ENCODE peak calls at places on chromosomes 5 and 9, in four cellular contexts. One of them, this sample, is unnamed.
A peak's percentile ranks its signal among the peaks of the same experiment; 100 is the strongest.

GRCh38 chr5:126464959-126465358 is 41.8 kb downstream of the GRAMD2B start:
- DNase-seq in LHCN-M2: no peak
- DNase-seq in stimulated activated CD8-positive, alpha-beta memory T cell treated with anti-CD3 and anti-CD28 coated beads, Interleukin-4, amount 100 ng/mL, for 24 hours: no peak
- DNase-seq in sciatic nerve: no peak
- DNase-seq in this sample: no peak

GRCh38 chr5:149429839-149430721 is 51.0 kb upstream of the IL17B start:
- DNase-seq in stimulated activated CD8-positive, alpha-beta memory T cell treated with anti-CD3 and anti-CD28 coated beads, Interleukin-4, amount 100 ng/mL, for 24 hours: no peak
- DNase-seq in sciatic nerve: no peak
- DNase-seq in LHCN-M2: no peak
- DNase-seq in this sample: no peak

GRCh38 chr9:101458955-101459631 is 23.5 kb upstream of the ALDOB start:
- DNase-seq in sciatic nerve: no peak
- DNase-seq in stimulated activated CD8-positive, alpha-beta memory T cell treated with anti-CD3 and anti-CD28 coated beads, Interleukin-4, amount 100 ng/mL, for 24 hours: no peak
- DNase-seq in LHCN-M2: peak; percentile 81
- DNase-seq in this sample: peak; percentile 78

GRCh38 chr9:127182901-127183746 is 60.7 kb upstream of the ANGPTL2 start:
- DNase-seq in LHCN-M2: no peak
- DNase-seq in sciatic nerve: peak; percentile 57
- DNase-seq in stimulated activated CD8-positive, alpha-beta memory T cell treated with anti-CD3 and anti-CD28 coated beads, Interleukin-4, amount 100 ng/mL, for 24 hours: no peak
- DNase-seq in this sample: no peak

GRCh38 chr5:147751-148150 is 43.5 kb upstream of the LRRC14B start:
- DNase-seq in sciatic nerve: no peak
- DNase-seq in LHCN-M2: no peak
- DNase-seq in stimulated activated CD8-positive, alpha-beta memory T cell treated with anti-CD3 and anti-CD28 coated beads, Interleukin-4, amount 100 ng/mL, for 24 hours: no peak
- DNase-seq in this sample: no peak

GRCh38 chr9:22278426-22278825 is 168.2 kb upstream of the DMRTA1 start:
- DNase-seq in sciatic nerve: no peak
- DNase-seq in stimulated activated CD8-positive, alpha-beta memory T cell treated with anti-CD3 and anti-CD28 coated beads, Interleukin-4, amount 100 ng/mL, for 24 hours: no peak
- DNase-seq in LHCN-M2: no peak
- DNase-seq in this sample: peak; percentile 5

GRCh38 chr5:116361171-116361967 is 213.3 kb downstream of the SEMA6A start:
- DNase-seq in LHCN-M2: no peak
- DNase-seq in stimulated activated CD8-positive, alpha-beta memory T cell treated with anti-CD3 and anti-CD28 coated beads, Interleukin-4, amount 100 ng/mL, for 24 hours: no peak
- DNase-seq in sciatic nerve: peak; percentile 61
- DNase-seq in this sample: peak; percentile 61

GRCh38 chr9:127862075-127863011 is 7.9 kb upstream of the ENG start:
- DNase-seq in sciatic nerve: peak; percentile 88
- DNase-seq in stimulated activated CD8-positive, alpha-beta memory T cell treated with anti-CD3 and anti-CD28 coated beads, Interleukin-4, amount 100 ng/mL, for 24 hours: peak; percentile 24
- DNase-seq in LHCN-M2: no peak
- DNase-seq in this sample: no peak

GRCh38 chr9:131402073-131402472 is 8.2 kb downstream of the PRRC2B start:
- DNase-seq in LHCN-M2: peak; percentile 86
- DNase-seq in sciatic nerve: no peak
- DNase-seq in stimulated activated CD8-positive, alpha-beta memory T cell treated with anti-CD3 and anti-CD28 coated beads, Interleukin-4, amount 100 ng/mL, for 24 hours: no peak
- DNase-seq in this sample: peak; percentile 46

GRCh38 chr9:114096041-114096511 is 3.0 kb downstream of the KIF12 start:
- DNase-seq in sciatic nerve: no peak
- DNase-seq in LHCN-M2: no peak
- DNase-seq in stimulated activated CD8-positive, alpha-beta memory T cell treated with anti-CD3 and anti-CD28 coated beads, Interleukin-4, amount 100 ng/mL, for 24 hours: no peak
- DNase-seq in this sample: no peak

GRCh38 chr5:34655354-34655991 is 655 bp upstream of the RAI14 start:
- DNase-seq in LHCN-M2: peak; percentile 60
- DNase-seq in sciatic nerve: peak; percentile 74
- DNase-seq in stimulated activated CD8-positive, alpha-beta memory T cell treated with anti-CD3 and anti-CD28 coated beads, Interleukin-4, amount 100 ng/mL, for 24 hours: no peak
- DNase-seq in this sample: peak; percentile 88

GRCh38 chr5:133730866-133731265 is 118.5 kb upstream of the FSTL4 start:
- DNase-seq in stimulated activated CD8-positive, alpha-beta memory T cell treated with anti-CD3 and anti-CD28 coated beads, Interleukin-4, amount 100 ng/mL, for 24 hours: no peak
- DNase-seq in sciatic nerve: no peak
- DNase-seq in LHCN-M2: no peak
- DNase-seq in this sample: no peak

GRCh38 chr9:131407717-131408195 is 13.9 kb downstream of the PRRC2B start:
- DNase-seq in sciatic nerve: no peak
- DNase-seq in LHCN-M2: no peak
- DNase-seq in stimulated activated CD8-positive, alpha-beta memory T cell treated with anti-CD3 and anti-CD28 coated beads, Interleukin-4, amount 100 ng/mL, for 24 hours: no peak
- DNase-seq in this sample: peak; percentile 70

GRCh38 chr9:134166374-134166773 is 2.0 kb upstream of the RNU6ATAC start:
- DNase-seq in sciatic nerve: no peak
- DNase-seq in stimulated activated CD8-positive, alpha-beta memory T cell treated with anti-CD3 and anti-CD28 coated beads, Interleukin-4, amount 100 ng/mL, for 24 hours: no peak
- DNase-seq in LHCN-M2: no peak
- DNase-seq in this sample: no peak

GRCh38 chr9:125462766-125463384 is 201.2 kb downstream of the GAPVD1 start:
- DNase-seq in LHCN-M2: peak; percentile 40
- DNase-seq in sciatic nerve: no peak
- DNase-seq in stimulated activated CD8-positive, alpha-beta memory T cell treated with anti-CD3 and anti-CD28 coated beads, Interleukin-4, amount 100 ng/mL, for 24 hours: no peak
- DNase-seq in this sample: no peak

GRCh38 chr5:42168091-42168670 is 243.1 kb downstream of the FBXO4 start:
- DNase-seq in sciatic nerve: no peak
- DNase-seq in LHCN-M2: no peak
- DNase-seq in stimulated activated CD8-positive, alpha-beta memory T cell treated with anti-CD3 and anti-CD28 coated beads, Interleukin-4, amount 100 ng/mL, for 24 hours: no peak
- DNase-seq in this sample: no peak

GRCh38 chr5:96453394-96453793 is 20.3 kb upstream of the PCSK1 start:
- DNase-seq in sciatic nerve: no peak
- DNase-seq in stimulated activated CD8-positive, alpha-beta memory T cell treated with anti-CD3 and anti-CD28 coated beads, Interleukin-4, amount 100 ng/mL, for 24 hours: no peak
- DNase-seq in LHCN-M2: no peak
- DNase-seq in this sample: no peak

GRCh38 chr9:134863306-134863902 is 17.2 kb upstream of the FCN2 start:
- DNase-seq in sciatic nerve: peak; percentile 46
- DNase-seq in LHCN-M2: no peak
- DNase-seq in stimulated activated CD8-positive, alpha-beta memory T cell treated with anti-CD3 and anti-CD28 coated beads, Interleukin-4, amount 100 ng/mL, for 24 hours: no peak
- DNase-seq in this sample: no peak

GRCh38 chr5:4204616-4205151 is 609.1 kb downstream of the IRX1 start:
- DNase-seq in stimulated activated CD8-positive, alpha-beta memory T cell treated with anti-CD3 and anti-CD28 coated beads, Interleukin-4, amount 100 ng/mL, for 24 hours: no peak
- DNase-seq in LHCN-M2: no peak
- DNase-seq in sciatic nerve: no peak
- DNase-seq in this sample: no peak

GRCh38 chr9:89421595-89421994 is 76.3 kb downstream of the SEMA4D start:
- DNase-seq in stimulated activated CD8-positive, alpha-beta memory T cell treated with anti-CD3 and anti-CD28 coated beads, Interleukin-4, amount 100 ng/mL, for 24 hours: no peak
- DNase-seq in LHCN-M2: no peak
- DNase-seq in sciatic nerve: no peak
- DNase-seq in this sample: peak; percentile 40

GRCh38 chr5:16480821-16481538 is 15.4 kb upstream of the ZNF622 start:
- DNase-seq in LHCN-M2: peak; percentile 52
- DNase-seq in sciatic nerve: no peak
- DNase-seq in stimulated activated CD8-positive, alpha-beta memory T cell treated with anti-CD3 and anti-CD28 coated beads, Interleukin-4, amount 100 ng/mL, for 24 hours: no peak
- DNase-seq in this sample: no peak

GRCh38 chr5:139942243-139942642 is 100.9 kb downstream of the NRG2 start:
- DNase-seq in stimulated activated CD8-positive, alpha-beta memory T cell treated with anti-CD3 and anti-CD28 coated beads, Interleukin-4, amount 100 ng/mL, for 24 hours: no peak
- DNase-seq in sciatic nerve: no peak
- DNase-seq in LHCN-M2: no peak
- DNase-seq in this sample: no peak

GRCh38 chr5:157290156-157290980 is 24.4 kb downstream of the CYFIP2 start:
- DNase-seq in LHCN-M2: peak; percentile 64
- DNase-seq in stimulated activated CD8-positive, alpha-beta memory T cell treated with anti-CD3 and anti-CD28 coated beads, Interleukin-4, amount 100 ng/mL, for 24 hours: no peak
- DNase-seq in sciatic nerve: no peak
- DNase-seq in this sample: peak; percentile 71

GRCh38 chr5:174045470-174046025 is at the start of gene NSG2:
- DNase-seq in sciatic nerve: peak; percentile 71
- DNase-seq in stimulated activated CD8-positive, alpha-beta memory T cell treated with anti-CD3 and anti-CD28 coated beads, Interleukin-4, amount 100 ng/mL, for 24 hours: peak; percentile 0
- DNase-seq in LHCN-M2: peak; percentile 70
- DNase-seq in this sample: peak; percentile 98

GRCh38 chr5:78537406-78537805 is 111.2 kb downstream of the LHFPL2 start:
- DNase-seq in LHCN-M2: no peak
- DNase-seq in sciatic nerve: no peak
- DNase-seq in stimulated activated CD8-positive, alpha-beta memory T cell treated with anti-CD3 and anti-CD28 coated beads, Interleukin-4, amount 100 ng/mL, for 24 hours: no peak
- DNase-seq in this sample: no peak

GRCh38 chr9:120327322-120327721 is 252.6 kb downstream of the CDK5RAP2 start:
- DNase-seq in stimulated activated CD8-positive, alpha-beta memory T cell treated with anti-CD3 and anti-CD28 coated beads, Interleukin-4, amount 100 ng/mL, for 24 hours: no peak
- DNase-seq in sciatic nerve: no peak
- DNase-seq in LHCN-M2: no peak
- DNase-seq in this sample: no peak

GRCh38 chr9:73219985-73220626 is 68.4 kb downstream of the ANXA1 start:
- DNase-seq in LHCN-M2: peak; percentile 30
- DNase-seq in stimulated activated CD8-positive, alpha-beta memory T cell treated with anti-CD3 and anti-CD28 coated beads, Interleukin-4, amount 100 ng/mL, for 24 hours: peak; percentile 15
- DNase-seq in sciatic nerve: no peak
- DNase-seq in this sample: peak; percentile 40

GRCh38 chr5:83718195-83718825 is 2.3 kb downstream of the HAPLN1 start:
- DNase-seq in LHCN-M2: peak; percentile 61
- DNase-seq in stimulated activated CD8-positive, alpha-beta memory T cell treated with anti-CD3 and anti-CD28 coated beads, Interleukin-4, amount 100 ng/mL, for 24 hours: no peak
- DNase-seq in sciatic nerve: no peak
- DNase-seq in this sample: peak; percentile 80

GRCh38 chr9:120617637-120617979 is 37.6 kb upstream of the CDK5RAP2 start:
- DNase-seq in sciatic nerve: no peak
- DNase-seq in stimulated activated CD8-positive, alpha-beta memory T cell treated with anti-CD3 and anti-CD28 coated beads, Interleukin-4, amount 100 ng/mL, for 24 hours: no peak
- DNase-seq in LHCN-M2: peak; percentile 5
- DNase-seq in this sample: no peak

GRCh38 chr5:137114529-137114928 is 384.6 kb downstream of the SPOCK1 start:
- DNase-seq in stimulated activated CD8-positive, alpha-beta memory T cell treated with anti-CD3 and anti-CD28 coated beads, Interleukin-4, amount 100 ng/mL, for 24 hours: no peak
- DNase-seq in LHCN-M2: peak; percentile 42
- DNase-seq in sciatic nerve: no peak
- DNase-seq in this sample: no peak

GRCh38 chr9:131236161-131236560 is 40.1 kb downstream of the FAM78A start:
- DNase-seq in LHCN-M2: no peak
- DNase-seq in stimulated activated CD8-positive, alpha-beta memory T cell treated with anti-CD3 and anti-CD28 coated beads, Interleukin-4, amount 100 ng/mL, for 24 hours: no peak
- DNase-seq in sciatic nerve: no peak
- DNase-seq in this sample: no peak

GRCh38 chr5:169213479-169213878 is 87.5 kb downstream of the SLIT3 start:
- DNase-seq in LHCN-M2: no peak
- DNase-seq in sciatic nerve: no peak
- DNase-seq in stimulated activated CD8-positive, alpha-beta memory T cell treated with anti-CD3 and anti-CD28 coated beads, Interleukin-4, amount 100 ng/mL, for 24 hours: no peak
- DNase-seq in this sample: no peak

GRCh38 chr5:179368016-179368805 is 22.9 kb upstream of the ADAMTS2 start:
- DNase-seq in stimulated activated CD8-positive, alpha-beta memory T cell treated with anti-CD3 and anti-CD28 coated beads, Interleukin-4, amount 100 ng/mL, for 24 hours: no peak
- DNase-seq in sciatic nerve: no peak
- DNase-seq in LHCN-M2: no peak
- DNase-seq in this sample: no peak

This sample was measured in astrocyte of the hippocampus.